ENCODE peak calls at places on chromosome 17, in ten cellular contexts. V is A549; M is uterus; C is cardiac muscle cell; J is mammary epithelial cell; X is PC-3; Z is GM23338; I is right lobe of liver; U is body of pancreas; Q is CD8-positive, alpha-beta T cell. O is an unnamed sample.

GRCh38 chr17:50161023-50161910 is 4.5 kb upstream of the SGCA start:
- DNase-seq in X (peak; percentile 95), C (peak; percentile 93), Q (peak; percentile 93), I (peak; percentile 93), J (peak; percentile 81), U (peak; percentile 91), M (peak; percentile 96), V (peak; percentile 92), Z (peak; percentile 96), O (peak; percentile 28)

GRCh38 chr17:78879679-78880186 is 23.3 kb downstream of the CEP295NL start:
- DNase-seq in C (no peak), M (peak; percentile 88), U (peak; percentile 38), X (no peak), V (no peak), I (peak; percentile 68), Z (no peak), Q (peak; percentile 20), J (peak; percentile 13), O (no peak)

GRCh38 chr17:1996243-1997145 is 28.6 kb downstream of the RTN4RL1 start:
- DNase-seq in M (no peak), J (no peak), V (no peak), Q (no peak), I (no peak), C (no peak), Z (no peak), X (no peak), U (no peak), O (no peak)

GRCh38 chr17:44829558-44830358 is at the start of gene GJC1:
- DNase-seq in Z (peak; percentile 85), M (peak; percentile 50), U (peak; percentile 17), C (peak; percentile 61), Q (no peak), J (peak; percentile 45), V (peak; percentile 48), I (peak; percentile 36), X (peak; percentile 41), O (no peak)

GRCh38 chr17:65374966-65375365 is 186.5 kb downstream of the AXIN2 start:
- DNase-seq in Q (no peak), I (no peak), C (no peak), J (no peak), X (no peak), M (no peak), V (no peak), U (no peak), Z (no peak), O (no peak)

GRCh38 chr17:32671891-32672290 is 185.1 kb downstream of the CDK5R1 start:
- DNase-seq in Z (no peak), Q (no peak), C (no peak), V (no peak), I (peak; percentile 67), J (no peak), M (no peak), U (peak; percentile 23), X (peak; percentile 9), O (no peak)

GRCh38 chr17:39082482-39082881 is 69.0 kb downstream of the PLXDC1 start:
- DNase-seq in M (no peak), C (no peak), I (no peak), Q (no peak), V (no peak), X (no peak), J (no peak), Z (no peak), U (no peak), O (no peak)

GRCh38 chr17:78716814-78717393 is 65.2 kb downstream of the CYTH1 start:
- DNase-seq in U (peak; percentile 86), Q (no peak), V (peak; percentile 71), M (peak; percentile 56), I (peak; percentile 86), C (no peak), J (peak; percentile 80), Z (peak; percentile 36), X (peak; percentile 59), O (peak; percentile 30)

GRCh38 chr17:78718575-78719209 is 63.4 kb downstream of the CYTH1 start:
- DNase-seq in Z (no peak), C (no peak), X (no peak), I (no peak), U (no peak), J (no peak), M (no peak), Q (no peak), V (no peak), O (no peak)

GRCh38 chr17:32323784-32324590 is 18.0 kb downstream of the C17orf75 start:
- DNase-seq in Q (no peak), M (no peak), Z (no peak), V (no peak), X (peak; percentile 5), U (peak; percentile 33), J (peak; percentile 72), C (no peak), I (peak; percentile 74), O (peak; percentile 38)

DNA sequence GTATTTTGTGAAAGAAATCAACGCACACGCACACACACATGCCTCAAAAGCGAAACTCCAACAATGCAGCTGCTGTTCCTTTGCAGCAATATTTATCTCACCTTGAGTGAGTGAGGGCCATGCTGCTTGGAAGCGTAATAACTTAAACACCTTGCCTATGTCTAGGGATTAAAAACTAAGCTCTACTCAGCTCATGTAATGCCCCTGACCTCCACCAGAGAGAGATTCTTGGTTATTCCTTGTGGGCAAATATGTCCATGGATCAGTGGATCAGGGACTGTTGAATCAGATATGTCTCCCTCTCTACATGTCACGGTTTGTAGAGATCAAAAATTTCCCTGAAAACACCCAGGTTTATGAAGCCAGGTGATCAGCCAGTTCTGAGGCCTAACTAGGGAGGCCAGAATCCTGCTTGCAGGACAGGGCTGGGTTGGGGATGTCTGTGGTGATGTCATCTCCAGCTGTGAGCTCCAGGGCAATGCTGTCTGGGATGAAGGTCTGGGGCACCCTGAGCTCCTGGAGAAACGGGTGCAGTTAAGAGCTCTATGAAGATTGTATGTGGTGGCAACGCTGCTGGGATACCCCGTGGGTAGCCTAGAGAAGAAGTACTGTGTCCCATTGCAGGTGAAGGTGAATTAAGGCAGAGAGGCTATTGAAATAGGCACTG is 149.4 kb downstream of the KCNJ12 start:
- DNase-seq in V (no peak), I (no peak), M (no peak), U (no peak), J (no peak), C (no peak), Z (no peak), Q (no peak), X (no peak), O (no peak)
- TF ChIP-seq CTCF in V (no peak), I (no peak), M (no peak), U (no peak), J (no peak), C (no peak), Z (no peak), Q (no peak), X (peak; percentile 31), O (no peak)

DNA sequence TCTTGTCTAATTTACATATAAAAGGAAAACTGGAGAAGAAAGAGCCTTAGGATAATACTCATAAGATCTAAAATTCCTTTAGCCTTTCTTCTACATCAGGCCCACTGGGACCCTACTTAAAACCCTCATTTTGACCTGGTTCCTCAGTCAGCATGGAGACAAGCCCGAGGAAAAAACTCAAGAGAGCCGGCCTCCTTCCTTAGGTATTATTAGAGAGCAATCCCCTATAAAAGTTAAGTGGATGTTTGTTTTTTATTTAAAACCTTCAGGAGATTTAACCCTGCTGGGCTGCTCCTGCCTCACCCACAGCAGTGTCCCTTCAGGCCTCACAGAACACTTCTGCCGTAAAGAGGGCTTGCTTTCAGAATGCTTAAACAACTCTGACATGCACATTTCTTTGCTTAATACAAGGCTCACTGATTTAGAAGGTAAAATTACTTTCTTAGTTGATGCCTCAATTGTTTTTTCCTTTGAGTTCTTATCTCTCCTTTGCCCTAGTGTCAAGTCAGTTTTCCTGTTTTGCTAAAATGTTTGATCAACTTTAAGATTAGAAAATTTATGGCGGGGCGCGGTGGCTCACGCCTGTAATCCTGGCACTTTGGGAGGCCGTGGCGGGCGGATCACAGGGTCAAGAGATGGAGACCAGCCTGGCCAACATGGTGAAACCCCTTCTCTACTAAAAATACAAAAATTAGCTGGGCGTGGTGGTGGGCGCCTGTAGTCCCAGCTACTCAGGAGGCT is 145.5 kb upstream of the TBX2 start:
- DNase-seq in U (no peak), X (no peak), Q (no peak), V (no peak), M (no peak), J (no peak), I (no peak), Z (peak; percentile 8), C (no peak), O (no peak)
- H3K27ac ChIP-seq in U (no peak overlapping the region), X (no peak overlapping the region), Q (no peak overlapping the region), V (no peak overlapping the region), M (peak overlapping the region; percentile 51), J (no peak overlapping the region), I (no peak overlapping the region), Z (peak overlapping the region; percentile 12), C (peak overlapping the region; percentile 91), O (no peak overlapping the region)

GRCh38 chr17:81424613-81425017 is 29.4 kb downstream of the BAHCC1 start:
- DNase-seq in Z (no peak), V (no peak), M (no peak), X (no peak), I (no peak), Q (no peak), C (no peak), J (no peak), U (no peak), O (no peak)
- H3K4me1 ChIP-seq in Z (no peaks in the 10 kb centered on the region), V (peaks cover 73% of the 10 kb centered on the region), M (peaks cover 15% of the 10 kb centered on the region), X (peaks cover 39% of the 10 kb centered on the region), I (peaks cover 24% of the 10 kb centered on the region), Q (peaks cover 32% of the 10 kb centered on the region), C (peaks cover 10% of the 10 kb centered on the region), J (peaks cover 39% of the 10 kb centered on the region), U (peaks cover 80% of the 10 kb centered on the region), O (peaks cover 19% of the 10 kb centered on the region)

GRCh38 chr17:15268003-15268402 is 2.9 kb upstream of the PMP22 start:
- DNase-seq in X (no peak), I (no peak), Q (no peak), J (no peak), U (no peak), C (no peak), V (no peak), M (no peak), Z (no peak), O (no peak)

GRCh38 chr17:15269690-15270089 is 4.6 kb upstream of the PMP22 start:
- DNase-seq in Q (no peak), J (no peak), Z (no peak), M (no peak), C (no peak), I (no peak), V (no peak), X (no peak), U (no peak), O (no peak)

GRCh38 chr17:15270628-15271381 is 5.7 kb upstream of the PMP22 start:
- DNase-seq in U (no peak), Q (no peak), Z (no peak), V (no peak), I (no peak), C (no peak), M (no peak), J (no peak), X (no peak), O (no peak)

GRCh38 chr17:15268465-15268864 is 3.3 kb upstream of the PMP22 start:
- DNase-seq in X (no peak), C (no peak), I (no peak), Q (no peak), J (no peak), V (no peak), M (peak; percentile 62), U (no peak), Z (no peak), O (no peak)

DNA sequence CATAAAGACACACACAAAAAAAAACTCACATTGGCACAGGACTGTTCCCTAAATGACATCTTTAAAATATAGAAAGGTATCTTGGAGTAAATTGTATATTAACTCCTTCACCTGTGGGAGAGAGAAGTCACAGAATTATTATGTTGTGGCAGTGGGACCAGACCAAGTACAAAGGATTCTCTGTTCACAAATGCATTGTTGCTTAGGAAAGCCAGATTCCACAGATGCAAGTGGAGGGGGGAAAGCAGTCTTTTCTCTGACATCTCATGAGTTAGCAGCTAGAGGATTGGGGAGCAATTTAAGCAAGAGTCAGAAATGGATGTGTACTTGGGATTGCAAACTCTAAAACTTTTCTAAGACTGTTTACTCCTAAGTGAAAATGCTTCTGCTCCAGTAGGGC is 4.0 kb upstream of the PMP22 start:
- DNase-seq in Q (no peak), U (no peak), X (no peak), I (no peak), C (no peak), Z (no peak), M (no peak), J (no peak), V (no peak), O (no peak)
- TF ChIP-seq CTCF in Q (no peak), U (no peak), X (no peak), I (no peak), C (no peak), Z (no peak), M (no peak), J (no peak), V (no peak), O (no peak)

O was measured in foreskin keratinocyte.